ENCODE peak calls at places on chromosomes 16 and 17, in eight cellular contexts. N is neural progenitor cell, R is fibroblast of lung, V is colonic mucosa, W is neuronal stem cell, H is GM23338, Y is thoracic aorta, S is transverse colon. M is an unnamed sample.
A peak's percentile ranks its signal among the peaks of the same experiment; 100 is the strongest.

GRCh38 chr16:57794849-57795430 is 7.4 kb downstream of the KIFC3 start:
- DNase-seq in N (no peak), R (no peak), V (no peak), W (no peak), H (no peak), Y (no peak), S (no peak), M (no peak)

GRCh38 chr17:46782250-46782953 is 36.1 kb downstream of the WNT3 start:
- DNase-seq in N (peak; percentile 62), R (no peak), V (peak; percentile 36), W (no peak), H (peak; percentile 77), Y (no peak), S (peak; percentile 31), M (no peak)

GRCh38 chr17:35062284-35062683 is 1.2 kb downstream of the RFFL start:
- DNase-seq in N (no peak), R (no peak), V (no peak), W (no peak), H (no peak), Y (no peak), S (no peak), M (no peak)

GRCh38 chr16:51621610-51622009 is 470.5 kb upstream of the SALL1 start:
- DNase-seq in N (no peak), R (peak; percentile 22), V (no peak), W (no peak), H (no peak), Y (no peak), S (no peak), M (no peak)

GRCh38 chr16:84785843-84786538 is 33.8 kb upstream of the CRISPLD2 start:
- DNase-seq in N (no peak), R (peak; percentile 72), V (peak; percentile 65), W (no peak), H (no peak), Y (no peak), S (peak; percentile 55), M (no peak)

GRCh38 chr17:7816926-7817642 is 16.9 kb upstream of the KDM6B start:
- DNase-seq in N (no peak), R (no peak), V (no peak), W (no peak), H (no peak), Y (no peak), S (no peak), M (no peak)

GRCh38 chr17:45668316-45668715 is 115.8 kb upstream of the CRHR1 start:
- DNase-seq in N (no peak), R (no peak), V (no peak), W (no peak), H (no peak), Y (no peak), S (no peak), M (no peak)

GRCh38 chr16:67857547-67858233 is 10.2 kb upstream of the CENPT start:
- DNase-seq in N (no peak), R (peak; percentile 92), V (peak; percentile 65), W (no peak), H (peak; percentile 86), Y (peak; percentile 77), S (peak; percentile 75), M (peak; percentile 63)

GRCh38 chr16:49857423-49858181 is 1.7 kb upstream of the ZNF423 start:
- DNase-seq in N (peak; percentile 85), R (peak; percentile 48), V (peak; percentile 80), W (peak; percentile 66), H (peak; percentile 91), Y (no peak), S (peak; percentile 76), M (no peak)

GRCh38 chr17:36485027-36485426 is 1.5 kb upstream of the ZNHIT3 start:
- DNase-seq in N (no peak), R (no peak), V (no peak), W (no peak), H (no peak), Y (no peak), S (no peak), M (no peak)
- H3K4me3 ChIP-seq in N (no peak overlapping the region), R (no peak overlapping the region), V (no peak overlapping the region), W (peak overlapping the region; percentile 90), H (no peak overlapping the region), Y (no peak overlapping the region), S (no peak overlapping the region), M (no peak overlapping the region)

DNA sequence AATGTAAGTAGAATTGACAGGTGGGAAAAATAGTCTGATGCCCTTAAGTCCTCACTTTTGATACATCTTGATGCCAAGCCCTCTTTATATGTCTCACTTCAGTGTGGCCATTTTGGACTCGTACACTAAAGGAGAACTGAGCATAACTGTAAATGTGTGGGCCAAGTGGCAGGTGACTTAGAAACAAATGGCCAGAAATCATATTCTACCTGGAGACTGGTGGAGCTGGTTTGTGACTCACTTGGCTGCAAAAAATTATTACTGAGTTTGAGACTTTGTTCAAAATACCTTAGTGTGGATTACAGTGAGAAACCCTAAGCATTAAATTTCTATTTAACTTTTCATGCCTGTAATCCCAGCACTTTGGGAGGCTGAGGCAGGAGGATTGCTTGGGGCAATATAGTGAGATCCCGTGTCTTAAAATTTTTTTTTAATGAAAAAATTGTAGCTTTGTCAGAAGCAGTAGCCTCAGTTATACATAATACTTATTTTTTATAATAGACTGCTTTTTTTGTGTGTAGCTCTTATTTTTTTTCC is 5.0 kb downstream of the HAPSTR1 start:
- DNase-seq in N (no peak), R (no peak), V (no peak), W (no peak), H (no peak), Y (no peak), S (no peak), M (no peak)
- H3K27ac ChIP-seq in N (no peak overlapping the region), R (no peak overlapping the region), V (no peak overlapping the region), W (no peak overlapping the region), H (no peak overlapping the region), Y (no peak overlapping the region), S (no peak overlapping the region), M (no peak overlapping the region)

GRCh38 chr16:11781773-11782172 is 15.3 kb downstream of the ZC3H7A start:
- DNase-seq in N (no peak), R (peak; percentile 38), V (no peak), W (no peak), H (no peak), Y (no peak), S (no peak), M (no peak)
- H3K4me3 ChIP-seq in N (no peak overlapping the region), R (peak overlapping the region; percentile 10), V (no peak overlapping the region), W (no peak overlapping the region), H (no peak overlapping the region), Y (peak overlapping the region; percentile 65), S (no peak overlapping the region), M (no peak overlapping the region)

GRCh38 chr17:66542967-66543525 is 240.6 kb downstream of the PRKCA start:
- DNase-seq in N (no peak), R (peak; percentile 88), V (no peak), W (no peak), H (no peak), Y (no peak), S (no peak), M (no peak)

GRCh38 chr17:66543526-66543925 is 241.1 kb downstream of the PRKCA start:
- DNase-seq in N (no peak), R (peak; percentile 60), V (no peak), W (no peak), H (no peak), Y (no peak), S (no peak), M (no peak)

GRCh38 chr17:66542183-66542966 is 240.0 kb downstream of the PRKCA start:
- DNase-seq in N (no peak), R (peak; percentile 79), V (no peak), W (no peak), H (no peak), Y (no peak), S (no peak), M (no peak)

GRCh38 chr17:66540131-66540781 is 237.8 kb downstream of the PRKCA start:
- DNase-seq in N (peak; percentile 69), R (peak; percentile 95), V (no peak), W (peak; percentile 55), H (peak; percentile 59), Y (no peak), S (no peak), M (no peak)

DNA sequence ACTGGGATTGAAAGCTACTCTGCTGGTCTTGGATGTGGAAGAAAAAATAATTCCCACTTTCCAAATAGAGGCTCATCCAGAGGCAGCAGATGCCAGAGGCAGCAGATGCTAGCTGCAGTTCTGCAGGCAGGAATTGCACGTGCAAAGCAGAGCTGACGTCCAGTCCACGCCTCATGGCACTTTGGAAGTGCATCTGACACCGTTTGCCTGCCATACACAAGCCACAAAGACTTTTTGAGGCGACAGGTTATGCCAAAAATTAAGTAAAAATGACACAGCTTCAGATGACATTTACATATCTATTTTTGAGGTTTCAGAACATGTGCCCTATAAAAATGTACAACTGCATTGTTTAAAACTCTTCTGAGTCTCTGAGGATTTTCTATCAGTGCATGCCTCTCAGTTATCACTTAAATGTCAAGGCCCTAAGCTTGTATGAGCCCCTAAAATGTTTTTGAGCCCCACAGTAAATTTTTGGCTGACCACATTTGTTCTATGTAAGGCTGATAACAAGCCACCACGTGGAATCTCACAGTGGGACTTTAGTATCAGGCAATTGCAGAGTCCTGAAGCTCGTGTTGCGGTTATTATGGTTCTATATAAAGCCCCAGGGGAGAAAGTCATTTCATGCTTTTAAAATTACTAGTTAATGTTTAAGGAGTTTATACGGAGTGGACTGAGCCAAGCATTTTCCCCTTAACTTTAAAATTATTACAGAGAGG is 239.2 kb downstream of the PRKCA start:
- DNase-seq in N (no peak), R (peak; percentile 62), V (peak; percentile 30), W (no peak), H (no peak), Y (no peak), S (no peak), M (no peak)
- H3K27ac ChIP-seq in N (no peak overlapping the region), R (peak overlapping the region; percentile 24), V (peak overlapping the region; percentile 0), W (no peak overlapping the region), H (no peak overlapping the region), Y (no peak overlapping the region), S (peak overlapping the region; percentile 61), M (no peak overlapping the region)

M was measured in CD4-positive, alpha-beta memory T cell.